ENCODE peak calls at places on chromosomes 5 and 9, in eight cellular contexts. F is MCF 10A; V is NCI-H774; T is posterior cingulate gyrus; A is activated CD4-positive, alpha-beta T cell treated with anti-CD3 and anti-CD28 coated beads, Interleukin-2, amount 50 U/mL, for 4 hours; G is COR-L47; L is NCI-H1092; X is non-pigmented ciliary epithelial cell. W is an unnamed sample.

GRCh38 chr9:87256973-87257372 is 240.7 kb upstream of the DAPK1 start:
- DNase-seq in F (peak), V (no peak), T (no peak), A (no peak), G (no peak), L (no peak), X (no peak), W (no peak)

GRCh38 chr5:142600611-142601360 is 85.1 kb downstream of the FGF1 start:
- DNase-seq in F (no peak), V (no peak), T (no peak), A (no peak), G (no peak), L (no peak), X (peak), W (peak)

GRCh38 chr5:1282139-1282992 is 12.5 kb downstream of the TERT start:
- DNase-seq in F (peak), V (no peak), T (no peak), A (no peak), G (no peak), L (no peak), X (no peak), W (no peak)

GRCh38 chr5:73139485-73139884 is 19.1 kb downstream of the TMEM171 start:
- DNase-seq in F (no peak), V (no peak), T (no peak), A (no peak), G (no peak), L (no peak), X (no peak), W (no peak)

GRCh38 chr5:174726916-174727793 is 2.8 kb downstream of the MSX2 start:
- DNase-seq in F (no peak), V (no peak), T (no peak), A (no peak), G (no peak), L (no peak), X (no peak), W (no peak)

GRCh38 chr5:4252322-4252721 is 656.7 kb downstream of the IRX1 start:
- DNase-seq in F (no peak), V (no peak), T (no peak), A (no peak), G (no peak), L (no peak), X (no peak), W (no peak)

GRCh38 chr5:137217599-137218200 is 281.4 kb downstream of the SPOCK1 start:
- DNase-seq in F (peak), V (no peak), T (no peak), A (no peak), G (no peak), L (no peak), X (no peak), W (no peak)

GRCh38 chr9:34493972-34494535 is 28.7 kb downstream of the ENHO start:
- DNase-seq in F (peak), V (no peak), T (peak), A (peak), G (no peak), L (no peak), X (no peak), W (peak)

GRCh38 chr5:142720561-142721275 is 34.8 kb upstream of the FGF1 start:
- DNase-seq in F (peak), V (peak), T (no peak), A (no peak), G (peak), L (peak), X (no peak), W (no peak)

GRCh38 chr9:96554801-96555566 is 64.7 kb downstream of the CDC14B start:
- DNase-seq in F (no peak), V (no peak), T (no peak), A (no peak), G (no peak), L (no peak), X (peak), W (no peak)

GRCh38 chr5:17157916-17158529 is 59.4 kb upstream of the BASP1 start:
- DNase-seq in F (peak), V (no peak), T (no peak), A (no peak), G (no peak), L (no peak), X (peak), W (no peak)

GRCh38 chr5:146731909-146732659 is 146.5 kb downstream of the PPP2R2B start:
- DNase-seq in F (peak), V (no peak), T (no peak), A (no peak), G (no peak), L (no peak), X (peak), W (peak)

GRCh38 chr5:122715095-122715494 is 59.8 kb upstream of the SNX2 start:
- DNase-seq in F (peak), V (no peak), T (no peak), A (no peak), G (no peak), L (no peak), X (no peak), W (no peak)

GRCh38 chr9:32339424-32339823 is 45.0 kb upstream of the ACO1 start:
- DNase-seq in F (no peak), V (no peak), T (no peak), A (no peak), G (no peak), L (no peak), X (no peak), W (no peak)